ENCODE peak calls at places on chromosome 12, in nine cellular contexts. P, N, A, Z, I, V, H, B and U are unnamed samples.

GRCh38 chr12:13376627-13377373 is 180.3 kb downstream of the EMP1 start:
- DNase-seq in P (no peak), N (no peak), A (no peak), Z (no peak), I (no peak), V (no peak), H (no peak), B (no peak), U (no peak)

GRCh38 chr12:130463259-130463658 is 125.6 kb downstream of the PIWIL1 start:
- DNase-seq in P (no peak), N (no peak), A (no peak), Z (no peak), I (no peak), V (no peak), H (no peak), B (no peak), U (no peak)

GRCh38 chr12:87847147-87847546 is 182.1 kb downstream of the C12orf50 start:
- DNase-seq in P (no peak), N (no peak), A (no peak), Z (no peak), I (no peak), V (no peak), H (no peak), B (no peak), U (no peak)

GRCh38 chr12:6952860-6953416 is 1.8 kb downstream of the PTPN6 start:
- DNase-seq in P (no peak), N (no peak), A (no peak), Z (no peak), I (no peak), V (no peak), H (no peak), B (peak), U (no peak)

GRCh38 chr12:113077859-113078256 is 21.3 kb downstream of the DTX1 start:
- DNase-seq in P (no peak), N (no peak), A (no peak), Z (no peak), I (no peak), V (no peak), H (no peak), B (no peak), U (no peak)

GRCh38 chr12:105336411-105336810 is 5.9 kb downstream of the C12orf75 start:
- DNase-seq in P (no peak), N (no peak), A (no peak), Z (no peak), I (no peak), V (no peak), H (no peak), B (no peak), U (no peak)

GRCh38 chr12:67716817-67717216 is 68.3 kb downstream of the DYRK2 start:
- DNase-seq in P (no peak), N (peak), A (no peak), Z (no peak), I (no peak), V (peak), H (no peak), B (no peak), U (peak)

GRCh38 chr12:2154050-2154449 is 101.3 kb downstream of the CACNA1C start:
- DNase-seq in P (no peak), N (peak), A (no peak), Z (no peak), I (no peak), V (peak), H (peak), B (no peak), U (no peak)

GRCh38 chr12:126355346-126355745 is 1290.1 kb downstream of the AACS start:
- DNase-seq in P (no peak), N (no peak), A (no peak), Z (no peak), I (no peak), V (no peak), H (no peak), B (no peak), U (no peak)

GRCh38 chr12:23757541-23757962 is 191.9 kb downstream of the SOX5 start:
- DNase-seq in P (no peak), N (no peak), A (no peak), Z (no peak), I (peak), V (no peak), H (no peak), B (no peak), U (no peak)